ENCODE peak calls at places on chromosomes 16 and 17, in five cellular contexts. H is ovary, Y is body of pancreas, N is cardiac muscle cell, D is heart right ventricle. P is an unnamed sample.

GRCh38 chr16:56538331-56538730 is 18.5 kb upstream of the BBS2 start:
- DNase-seq in H (no peak), Y (no peak), N (no peak), D (no peak), P (no peak)

GRCh38 chr16:72963921-72964320 is 84.0 kb downstream of the ZFHX3 start:
- DNase-seq in H (no peak), Y (no peak), N (peak; percentile 44), D (no peak), P (no peak)

GRCh38 chr16:57938936-57939871 is 31.7 kb downstream of the CNGB1 start:
- DNase-seq in H (peak; percentile 26), Y (peak; percentile 40), N (peak; percentile 91), D (peak; percentile 71), P (no peak)

GRCh38 chr17:8221663-8222379 is 11.4 kb upstream of the AURKB start:
- DNase-seq in H (peak; percentile 91), Y (peak; percentile 87), N (peak; percentile 90), D (peak; percentile 92), P (peak; percentile 94)

GRCh38 chr16:23836404-23837291 is 865 bp downstream of the PRKCB start:
- DNase-seq in H (no peak), Y (no peak), N (no peak), D (no peak), P (no peak)

GRCh38 chr17:27541326-27542023 is 85.2 kb downstream of the KSR1 start:
- DNase-seq in H (no peak), Y (no peak), N (no peak), D (no peak), P (no peak)

GRCh38 chr17:75498726-75499213 is 16.6 kb downstream of the CASKIN2 start:
- DNase-seq in H (peak; percentile 54), Y (no peak), N (peak; percentile 11), D (no peak), P (no peak)

GRCh38 chr17:31511176-31511540 is 119.7 kb downstream of the RAB11FIP4 start:
- DNase-seq in H (no peak), Y (peak; percentile 68), N (no peak), D (no peak), P (no peak)

GRCh38 chr16:81558444-81559175 is 114.0 kb downstream of the CMIP start:
- DNase-seq in H (no peak), Y (peak; percentile 94), N (no peak), D (no peak), P (no peak)

GRCh38 chr17:57915980-57916757 is 39.0 kb downstream of the CUEDC1 start:
- DNase-seq in H (no peak), Y (peak; percentile 58), N (no peak), D (no peak), P (no peak)

GRCh38 chr17:48335858-48336500 is 94.0 kb downstream of the SKAP1 start:
- DNase-seq in H (no peak), Y (no peak), N (peak; percentile 67), D (no peak), P (no peak)

GRCh38 chr17:68204736-68205135 is 43.1 kb upstream of the AMZ2 start:
- DNase-seq in H (peak; percentile 42), Y (no peak), N (no peak), D (no peak), P (no peak)

GRCh38 chr17:37737081-37737480 is 7.8 kb downstream of the HNF1B start:
- DNase-seq in H (no peak), Y (no peak), N (no peak), D (no peak), P (no peak)
- TF ChIP-seq CTCF in H (no peak), Y (peak; percentile 35), N (no peak), D (no peak), P (no peak)

GRCh38 chr17:2056221-2057129 is 1.6 kb downstream of the HIC1 start:
- DNase-seq in H (peak; percentile 65), Y (peak; percentile 35), N (peak; percentile 73), D (no peak), P (no peak)
- TF ChIP-seq CTCF in H (peak; percentile 8), Y (peak; percentile 43), N (no peak), D (peak; percentile 14), P (no peak)

GRCh38 chr17:66290097-66290722 is 12.2 kb upstream of the PRKCA start:
- DNase-seq in H (no peak), Y (no peak), N (no peak), D (no peak), P (no peak)
- TF ChIP-seq CTCF in H (no peak), Y (peak; percentile 57), N (peak; percentile 20), D (peak; percentile 42), P (no peak)

GRCh38 chr17:61542027-61542426 is 49.0 kb downstream of the NACA2 start:
- DNase-seq in H (no peak), Y (no peak), N (no peak), D (no peak), P (no peak)

GRCh38 chr17:61543786-61544415 is 47.1 kb downstream of the NACA2 start:
- DNase-seq in H (no peak), Y (no peak), N (no peak), D (no peak), P (no peak)

GRCh38 chr17:61540870-61541269 is 50.1 kb downstream of the NACA2 start:
- DNase-seq in H (no peak), Y (no peak), N (no peak), D (no peak), P (no peak)

GRCh38 chr17:61547113-61547512 is 43.9 kb downstream of the NACA2 start:
- DNase-seq in H (no peak), Y (no peak), N (no peak), D (no peak), P (no peak)

GRCh38 chr17:61545335-61545938 is 45.6 kb downstream of the NACA2 start:
- DNase-seq in H (no peak), Y (no peak), N (no peak), D (no peak), P (no peak)
- TF ChIP-seq CTCF in H (no peak), Y (no peak), N (no peak), D (no peak), P (no peak)

P was measured in omental fat pad.